ENCODE peak calls at places on chromosome X, in six cellular contexts. One of them, this sample, is unnamed. For H3K4me1, the result is how much of the 10 kb centered on the place peaks cover.

GRCh38 chrX:10399152-10399741 is 221.1 kb downstream of the MID1 start:
- DNase-seq in GM23248: no peak
- DNase-seq in HCT116: no peak
- DNase-seq in CD4-positive, alpha-beta memory T cell: no peak
- DNase-seq in pancreas: no peak
- DNase-seq in CD8-positive, alpha-beta memory T cell: no peak
- DNase-seq in this sample: no peak

GRCh38 chrX:71154196-71154595 is 9.6 kb downstream of the NLGN3 start:
- DNase-seq in CD8-positive, alpha-beta memory T cell: no peak
- DNase-seq in HCT116: no peak
- DNase-seq in pancreas: no peak
- DNase-seq in CD4-positive, alpha-beta memory T cell: no peak
- DNase-seq in GM23248: no peak
- DNase-seq in this sample: no peak

GRCh38 chrX:31178064-31178768 is 106.4 kb upstream of the FTHL17 start:
- DNase-seq in CD8-positive, alpha-beta memory T cell: no peak
- DNase-seq in GM23248: no peak
- DNase-seq in pancreas: no peak
- DNase-seq in HCT116: no peak
- DNase-seq in CD4-positive, alpha-beta memory T cell: no peak
- DNase-seq in this sample: no peak

GRCh38 chrX:19707472-19707871 is 179.9 kb downstream of the SH3KBP1 start:
- DNase-seq in GM23248: no peak
- DNase-seq in CD4-positive, alpha-beta memory T cell: no peak
- DNase-seq in HCT116: no peak
- DNase-seq in CD8-positive, alpha-beta memory T cell: no peak
- DNase-seq in pancreas: no peak
- DNase-seq in this sample: no peak

GRCh38 chrX:155127465-155127864 is 56.2 kb downstream of the BRCC3 start:
- DNase-seq in pancreas: no peak
- DNase-seq in GM23248: no peak
- DNase-seq in CD4-positive, alpha-beta memory T cell: no peak
- DNase-seq in CD8-positive, alpha-beta memory T cell: no peak
- DNase-seq in HCT116: no peak
- DNase-seq in this sample: no peak

GRCh38 chrX:111095974-111096870 is at the start of gene PAK3:
- DNase-seq in pancreas: peak
- DNase-seq in HCT116: no peak
- DNase-seq in CD8-positive, alpha-beta memory T cell: no peak
- DNase-seq in GM23248: peak
- DNase-seq in CD4-positive, alpha-beta memory T cell: peak
- DNase-seq in this sample: peak

GRCh38 chrX:29318051-29318450 is 730.8 kb downstream of the IL1RAPL1 start:
- DNase-seq in HCT116: no peak
- DNase-seq in CD8-positive, alpha-beta memory T cell: no peak
- DNase-seq in pancreas: no peak
- DNase-seq in GM23248: peak
- DNase-seq in CD4-positive, alpha-beta memory T cell: no peak
- DNase-seq in this sample: no peak

GRCh38 chrX:69019073-69019890 is 146.0 kb downstream of the PJA1 start:
- DNase-seq in HCT116: no peak
- DNase-seq in GM23248: no peak
- DNase-seq in CD4-positive, alpha-beta memory T cell: no peak
- DNase-seq in pancreas: no peak
- DNase-seq in CD8-positive, alpha-beta memory T cell: no peak
- DNase-seq in this sample: no peak

GRCh38 chrX:103356897-103357296 is 591 bp downstream of the TCEAL9 start:
- DNase-seq in CD4-positive, alpha-beta memory T cell: no peak
- DNase-seq in HCT116: no peak
- DNase-seq in CD8-positive, alpha-beta memory T cell: no peak
- DNase-seq in GM23248: peak
- DNase-seq in pancreas: no peak
- DNase-seq in this sample: no peak

DNA sequence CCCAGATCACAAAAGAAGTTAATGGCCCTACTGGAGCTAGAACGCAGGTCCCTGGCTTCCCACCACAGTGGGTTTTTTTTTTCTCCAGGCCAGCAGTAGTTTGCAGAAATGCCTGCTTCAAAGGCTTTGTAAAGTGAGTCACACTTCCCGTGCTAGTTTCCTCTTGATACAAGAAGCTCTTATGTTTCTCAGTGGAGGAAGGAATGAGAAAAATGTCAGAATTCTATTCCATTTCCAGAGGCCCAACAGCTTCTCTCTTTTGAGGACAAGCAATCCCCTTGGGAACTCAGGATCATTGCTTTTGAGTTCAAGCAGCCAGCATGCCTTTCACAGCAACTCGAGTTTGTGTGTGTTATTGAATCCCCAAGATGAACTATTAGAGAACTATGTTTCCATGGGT is 134.3 kb downstream of the GUCY2F start:
- DNase-seq in pancreas: no peak
- DNase-seq in CD8-positive, alpha-beta memory T cell: no peak
- DNase-seq in GM23248: peak
- DNase-seq in HCT116: peak
- DNase-seq in CD4-positive, alpha-beta memory T cell: no peak
- DNase-seq in this sample: no peak
- H3K4me1 ChIP-seq in pancreas: under half
- H3K4me1 ChIP-seq in CD8-positive, alpha-beta memory T cell: under half
- H3K4me1 ChIP-seq in GM23248: under half
- H3K4me1 ChIP-seq in HCT116: under half
- H3K4me1 ChIP-seq in CD4-positive, alpha-beta memory T cell: under half
- H3K4me1 ChIP-seq in this sample: under half

GRCh38 chrX:136910565-136911040 is 30.1 kb upstream of the RBMX start:
- DNase-seq in CD4-positive, alpha-beta memory T cell: no peak
- DNase-seq in CD8-positive, alpha-beta memory T cell: no peak
- DNase-seq in HCT116: no peak
- DNase-seq in GM23248: peak
- DNase-seq in pancreas: no peak
- DNase-seq in this sample: no peak
- H3K27ac ChIP-seq in CD4-positive, alpha-beta memory T cell: peak
- H3K27ac ChIP-seq in CD8-positive, alpha-beta memory T cell: peak
- H3K27ac ChIP-seq in HCT116: peak
- H3K27ac ChIP-seq in GM23248: peak
- H3K27ac ChIP-seq in pancreas: no peak
- H3K27ac ChIP-seq in this sample: no peak

DNA sequence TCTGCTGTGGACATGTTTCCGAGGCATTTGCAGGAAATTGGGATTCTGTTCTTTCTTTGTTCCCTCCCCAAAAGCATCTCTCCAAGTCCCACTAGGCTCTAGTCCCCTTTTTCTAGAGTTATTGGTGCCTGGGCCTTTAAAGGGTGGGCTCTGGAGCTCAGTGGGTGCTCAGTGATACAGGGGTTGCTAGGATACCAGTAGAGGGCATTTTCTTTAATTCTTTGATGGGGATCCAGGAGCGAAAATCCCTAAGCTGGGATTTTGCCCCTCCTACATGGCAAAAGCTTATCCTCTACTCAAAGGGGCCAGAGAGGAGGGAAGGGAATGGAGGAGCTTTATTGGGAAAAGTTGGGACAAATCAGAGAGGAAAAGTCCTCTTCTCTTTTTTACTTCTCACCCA is 34.2 kb downstream of the ARHGEF9 start:
- DNase-seq in HCT116: no peak
- DNase-seq in CD4-positive, alpha-beta memory T cell: no peak
- DNase-seq in pancreas: no peak
- DNase-seq in GM23248: no peak
- DNase-seq in CD8-positive, alpha-beta memory T cell: no peak
- DNase-seq in this sample: no peak
- H3K4me1 ChIP-seq in HCT116: under half
- H3K4me1 ChIP-seq in CD4-positive, alpha-beta memory T cell: under half
- H3K4me1 ChIP-seq in pancreas: under half
- H3K4me1 ChIP-seq in GM23248: under half
- H3K4me1 ChIP-seq in CD8-positive, alpha-beta memory T cell: under half
- H3K4me1 ChIP-seq in this sample: under half

GRCh38 chrX:12949927-12950656 is 24.8 kb upstream of the TMSB4X start:
- DNase-seq in CD4-positive, alpha-beta memory T cell: peak
- DNase-seq in GM23248: peak
- DNase-seq in pancreas: peak
- DNase-seq in CD8-positive, alpha-beta memory T cell: peak
- DNase-seq in HCT116: no peak
- DNase-seq in this sample: peak
- H3K27ac ChIP-seq in CD4-positive, alpha-beta memory T cell: peak
- H3K27ac ChIP-seq in GM23248: peak
- H3K27ac ChIP-seq in pancreas: no peak
- H3K27ac ChIP-seq in CD8-positive, alpha-beta memory T cell: peak
- H3K27ac ChIP-seq in HCT116: no peak
- H3K27ac ChIP-seq in this sample: peak